ENCODE peak calls at places on chromosomes 4 and X, in nine cellular contexts. One of them, this sample, is unnamed.

GRCh38 chr4:105966046-105966445 is 70.8 kb downstream of the NPNT start:
- DNase-seq in NCI-H187: no peak
- DNase-seq in stomach: no peak
- DNase-seq in PC-9: peak
- DNase-seq in ecto neural progenitor cell: no peak
- DNase-seq in osteocyte: no peak
- DNase-seq in tibial nerve: no peak
- DNase-seq in EH: peak
- DNase-seq in HCEC 1CT: peak
- DNase-seq in this sample: peak

GRCh38 chrX:40098264-40099045 is 697 bp upstream of the BCOR start:
- DNase-seq in ecto neural progenitor cell: peak
- DNase-seq in stomach: no peak
- DNase-seq in PC-9: peak
- DNase-seq in NCI-H187: no peak
- DNase-seq in osteocyte: no peak
- DNase-seq in HCEC 1CT: peak
- DNase-seq in EH: peak
- DNase-seq in tibial nerve: no peak
- DNase-seq in this sample: peak

GRCh38 chrX:40008841-40009461 is 88.8 kb downstream of the BCOR start:
- DNase-seq in EH: peak
- DNase-seq in ecto neural progenitor cell: peak
- DNase-seq in NCI-H187: no peak
- DNase-seq in HCEC 1CT: no peak
- DNase-seq in tibial nerve: no peak
- DNase-seq in PC-9: no peak
- DNase-seq in stomach: no peak
- DNase-seq in osteocyte: no peak
- DNase-seq in this sample: peak

GRCh38 chrX:115324194-115324593 is 34.7 kb downstream of the LUZP4 start:
- DNase-seq in NCI-H187: no peak
- DNase-seq in tibial nerve: no peak
- DNase-seq in ecto neural progenitor cell: no peak
- DNase-seq in PC-9: peak
- DNase-seq in osteocyte: no peak
- DNase-seq in stomach: peak
- DNase-seq in HCEC 1CT: no peak
- DNase-seq in EH: peak
- DNase-seq in this sample: peak

GRCh38 chr4:128812360-128812958 is 3.0 kb downstream of the JADE1 start:
- DNase-seq in stomach: peak
- DNase-seq in osteocyte: no peak
- DNase-seq in EH: peak
- DNase-seq in ecto neural progenitor cell: peak
- DNase-seq in PC-9: no peak
- DNase-seq in NCI-H187: no peak
- DNase-seq in tibial nerve: peak
- DNase-seq in HCEC 1CT: peak
- DNase-seq in this sample: peak

GRCh38 chr4:88963817-88964216 is 93.2 kb downstream of the FAM13A start:
- DNase-seq in PC-9: peak
- DNase-seq in ecto neural progenitor cell: no peak
- DNase-seq in HCEC 1CT: peak
- DNase-seq in NCI-H187: no peak
- DNase-seq in EH: peak
- DNase-seq in osteocyte: no peak
- DNase-seq in stomach: no peak
- DNase-seq in tibial nerve: no peak
- DNase-seq in this sample: peak

GRCh38 chrX:8364369-8365141 is 100.1 kb upstream of the VCX3B start:
- DNase-seq in PC-9: peak
- DNase-seq in osteocyte: no peak
- DNase-seq in NCI-H187: peak
- DNase-seq in stomach: peak
- DNase-seq in ecto neural progenitor cell: peak
- DNase-seq in EH: no peak
- DNase-seq in HCEC 1CT: no peak
- DNase-seq in tibial nerve: no peak
- DNase-seq in this sample: no peak

GRCh38 chrX:48683411-48683982 is at the start of gene WAS:
- DNase-seq in HCEC 1CT: no peak
- DNase-seq in tibial nerve: no peak
- DNase-seq in ecto neural progenitor cell: no peak
- DNase-seq in osteocyte: no peak
- DNase-seq in NCI-H187: no peak
- DNase-seq in PC-9: no peak
- DNase-seq in stomach: no peak
- DNase-seq in EH: no peak
- DNase-seq in this sample: no peak

GRCh38 chr4:151960449-151961246 is 199.8 kb upstream of the GATB start:
- DNase-seq in HCEC 1CT: no peak
- DNase-seq in EH: no peak
- DNase-seq in ecto neural progenitor cell: no peak
- DNase-seq in NCI-H187: no peak
- DNase-seq in PC-9: no peak
- DNase-seq in tibial nerve: no peak
- DNase-seq in stomach: no peak
- DNase-seq in osteocyte: no peak
- DNase-seq in this sample: no peak

GRCh38 chrX:140664939-140665338 is 44.6 kb upstream of the LINC00632 start:
- DNase-seq in NCI-H187: no peak
- DNase-seq in tibial nerve: no peak
- DNase-seq in stomach: no peak
- DNase-seq in EH: peak
- DNase-seq in HCEC 1CT: peak
- DNase-seq in PC-9: no peak
- DNase-seq in osteocyte: no peak
- DNase-seq in ecto neural progenitor cell: no peak
- DNase-seq in this sample: peak

GRCh38 chr4:13700196-13701140 is 72.9 kb upstream of the BOD1L1 start:
- DNase-seq in PC-9: no peak
- DNase-seq in ecto neural progenitor cell: no peak
- DNase-seq in stomach: no peak
- DNase-seq in HCEC 1CT: peak
- DNase-seq in EH: peak
- DNase-seq in NCI-H187: no peak
- DNase-seq in osteocyte: no peak
- DNase-seq in tibial nerve: no peak
- DNase-seq in this sample: peak

GRCh38 chr4:81746071-81746470 is 274.4 kb upstream of the RASGEF1B start:
- DNase-seq in osteocyte: no peak
- DNase-seq in HCEC 1CT: no peak
- DNase-seq in tibial nerve: no peak
- DNase-seq in ecto neural progenitor cell: no peak
- DNase-seq in stomach: no peak
- DNase-seq in NCI-H187: no peak
- DNase-seq in PC-9: no peak
- DNase-seq in EH: no peak
- DNase-seq in this sample: no peak

GRCh38 chrX:30253257-30253656 is 6.3 kb downstream of the MAGEB1 start:
- DNase-seq in stomach: no peak
- DNase-seq in EH: no peak
- DNase-seq in NCI-H187: no peak
- DNase-seq in PC-9: no peak
- DNase-seq in ecto neural progenitor cell: no peak
- DNase-seq in HCEC 1CT: no peak
- DNase-seq in osteocyte: no peak
- DNase-seq in tibial nerve: no peak
- DNase-seq in this sample: no peak

GRCh38 chr4:186068581-186069402 is at the start of gene TLR3:
- DNase-seq in ecto neural progenitor cell: no peak
- DNase-seq in EH: peak
- DNase-seq in stomach: no peak
- DNase-seq in PC-9: no peak
- DNase-seq in HCEC 1CT: no peak
- DNase-seq in tibial nerve: no peak
- DNase-seq in NCI-H187: no peak
- DNase-seq in osteocyte: no peak
- DNase-seq in this sample: peak

GRCh38 chr4:104491826-104492771 is 2.6 kb downstream of the CXXC4 start:
- DNase-seq in NCI-H187: peak
- DNase-seq in PC-9: peak
- DNase-seq in tibial nerve: no peak
- DNase-seq in ecto neural progenitor cell: peak
- DNase-seq in osteocyte: no peak
- DNase-seq in HCEC 1CT: no peak
- DNase-seq in EH: peak
- DNase-seq in stomach: no peak
- DNase-seq in this sample: no peak

GRCh38 chrX:132119283-132119682 is 8.5 kb downstream of the FRMD7 start:
- DNase-seq in NCI-H187: no peak
- DNase-seq in PC-9: no peak
- DNase-seq in osteocyte: no peak
- DNase-seq in tibial nerve: no peak
- DNase-seq in EH: no peak
- DNase-seq in stomach: no peak
- DNase-seq in HCEC 1CT: no peak
- DNase-seq in ecto neural progenitor cell: no peak
- DNase-seq in this sample: no peak

GRCh38 chr4:165720411-165721082 is 152.5 kb upstream of the TLL1 start:
- DNase-seq in NCI-H187: no peak
- DNase-seq in HCEC 1CT: no peak
- DNase-seq in stomach: no peak
- DNase-seq in PC-9: no peak
- DNase-seq in ecto neural progenitor cell: no peak
- DNase-seq in tibial nerve: no peak
- DNase-seq in EH: no peak
- DNase-seq in osteocyte: no peak
- DNase-seq in this sample: no peak

GRCh38 chrX:28324306-28324705 is 262.9 kb upstream of the IL1RAPL1 start:
- DNase-seq in stomach: no peak
- DNase-seq in NCI-H187: no peak
- DNase-seq in ecto neural progenitor cell: no peak
- DNase-seq in tibial nerve: no peak
- DNase-seq in osteocyte: no peak
- DNase-seq in PC-9: no peak
- DNase-seq in EH: no peak
- DNase-seq in HCEC 1CT: no peak
- DNase-seq in this sample: no peak

GRCh38 chrX:13128104-13128503 is 83.7 kb upstream of the FAM9C start:
- DNase-seq in ecto neural progenitor cell: no peak
- DNase-seq in EH: peak
- DNase-seq in HCEC 1CT: peak
- DNase-seq in NCI-H187: no peak
- DNase-seq in stomach: no peak
- DNase-seq in PC-9: no peak
- DNase-seq in tibial nerve: no peak
- DNase-seq in osteocyte: no peak
- DNase-seq in this sample: peak

GRCh38 chr4:153651041-153651960 is 32.8 kb upstream of the TLR2 start:
- DNase-seq in EH: no peak
- DNase-seq in HCEC 1CT: no peak
- DNase-seq in PC-9: no peak
- DNase-seq in tibial nerve: peak
- DNase-seq in NCI-H187: no peak
- DNase-seq in ecto neural progenitor cell: no peak
- DNase-seq in stomach: no peak
- DNase-seq in osteocyte: no peak
- DNase-seq in this sample: no peak

GRCh38 chr4:30380404-30380998 is 339.7 kb upstream of the PCDH7 start:
- DNase-seq in tibial nerve: no peak
- DNase-seq in HCEC 1CT: peak
- DNase-seq in NCI-H187: no peak
- DNase-seq in EH: peak
- DNase-seq in osteocyte: no peak
- DNase-seq in PC-9: peak
- DNase-seq in ecto neural progenitor cell: peak
- DNase-seq in stomach: peak
- DNase-seq in this sample: peak

GRCh38 chr4:109730294-109731051 is 603 bp upstream of the PLA2G12A start:
- DNase-seq in PC-9: peak
- DNase-seq in stomach: peak
- DNase-seq in NCI-H187: peak
- DNase-seq in tibial nerve: no peak
- DNase-seq in EH: peak
- DNase-seq in HCEC 1CT: peak
- DNase-seq in osteocyte: peak
- DNase-seq in ecto neural progenitor cell: no peak
- DNase-seq in this sample: peak

GRCh38 chrX:38891641-38892413 is 90.6 kb downstream of the MID1IP1 start:
- DNase-seq in HCEC 1CT: peak
- DNase-seq in stomach: no peak
- DNase-seq in PC-9: no peak
- DNase-seq in osteocyte: no peak
- DNase-seq in ecto neural progenitor cell: no peak
- DNase-seq in EH: peak
- DNase-seq in tibial nerve: no peak
- DNase-seq in NCI-H187: no peak
- DNase-seq in this sample: peak

This sample was measured in EL.